ENCODE peak calls at places on chromosomes 5 and 9, in seven cellular contexts. One of them, this sample, is unnamed.

GRCh38 chr9:2180704-2181103 is 165.6 kb downstream of the SMARCA2 start:
- DNase-seq in HCT116: no peak
- DNase-seq in IMR-90: peak
- DNase-seq in H1: no peak
- DNase-seq in GM12878: no peak
- DNase-seq in HepG2: no peak
- DNase-seq in K562: no peak
- DNase-seq in this sample: no peak

GRCh38 chr9:128913048-128913900 is 7.5 kb upstream of the PHYHD1 start:
- DNase-seq in HepG2: no peak
- DNase-seq in IMR-90: no peak
- DNase-seq in HCT116: no peak
- DNase-seq in K562: no peak
- DNase-seq in GM12878: no peak
- DNase-seq in H1: no peak
- DNase-seq in this sample: peak

GRCh38 chr9:81032831-81033230 is 656.5 kb downstream of the TLE1 start:
- DNase-seq in IMR-90: peak
- DNase-seq in H1: no peak
- DNase-seq in K562: no peak
- DNase-seq in HepG2: no peak
- DNase-seq in HCT116: no peak
- DNase-seq in GM12878: no peak
- DNase-seq in this sample: no peak

GRCh38 chr5:175822225-175822624 is 49.2 kb upstream of the CPLX2 start:
- DNase-seq in H1: no peak
- DNase-seq in GM12878: no peak
- DNase-seq in HepG2: no peak
- DNase-seq in HCT116: peak
- DNase-seq in IMR-90: no peak
- DNase-seq in K562: no peak
- DNase-seq in this sample: peak

GRCh38 chr9:6106576-6107339 is 91.3 kb upstream of the RANBP6 start:
- DNase-seq in H1: peak
- DNase-seq in IMR-90: peak
- DNase-seq in GM12878: peak
- DNase-seq in HepG2: peak
- DNase-seq in HCT116: peak
- DNase-seq in K562: peak
- DNase-seq in this sample: peak

GRCh38 chr9:113572076-113572861 is 108.7 kb downstream of the RGS3 start:
- DNase-seq in GM12878: no peak
- DNase-seq in HCT116: no peak
- DNase-seq in H1: no peak
- DNase-seq in HepG2: no peak
- DNase-seq in K562: peak
- DNase-seq in IMR-90: no peak
- DNase-seq in this sample: no peak

GRCh38 chr9:95778957-95779356 is 96.5 kb upstream of the ERCC6L2 start:
- DNase-seq in HCT116: no peak
- DNase-seq in GM12878: no peak
- DNase-seq in IMR-90: peak
- DNase-seq in K562: no peak
- DNase-seq in H1: peak
- DNase-seq in HepG2: no peak
- DNase-seq in this sample: no peak

GRCh38 chr9:86667307-86667706 is 280.0 kb downstream of the GAS1 start:
- DNase-seq in H1: no peak
- DNase-seq in IMR-90: peak
- DNase-seq in HCT116: no peak
- DNase-seq in K562: no peak
- DNase-seq in GM12878: no peak
- DNase-seq in HepG2: no peak
- DNase-seq in this sample: no peak

GRCh38 chr5:74326571-74327338 is 313.8 kb downstream of the ENC1 start:
- DNase-seq in HepG2: peak
- DNase-seq in HCT116: peak
- DNase-seq in GM12878: peak
- DNase-seq in H1: no peak
- DNase-seq in IMR-90: peak
- DNase-seq in K562: peak
- DNase-seq in this sample: peak

GRCh38 chr5:119031905-119032304 is 39.0 kb upstream of the DMXL1 start:
- DNase-seq in HepG2: no peak
- DNase-seq in K562: peak
- DNase-seq in IMR-90: no peak
- DNase-seq in HCT116: peak
- DNase-seq in GM12878: peak
- DNase-seq in H1: no peak
- DNase-seq in this sample: peak

GRCh38 chr9:124110307-124110915 is 98.8 kb downstream of the LHX2 start:
- DNase-seq in GM12878: no peak
- DNase-seq in HepG2: peak
- DNase-seq in HCT116: no peak
- DNase-seq in IMR-90: peak
- DNase-seq in K562: peak
- DNase-seq in H1: peak
- DNase-seq in this sample: peak

GRCh38 chr9:129177791-129178578 is at the start of gene IER5L:
- DNase-seq in HepG2: peak
- DNase-seq in IMR-90: peak
- DNase-seq in K562: peak
- DNase-seq in H1: peak
- DNase-seq in HCT116: peak
- DNase-seq in GM12878: no peak
- DNase-seq in this sample: peak

GRCh38 chr5:1013238-1013947 is 4.8 kb downstream of the NKD2 start:
- DNase-seq in GM12878: no peak
- DNase-seq in HepG2: no peak
- DNase-seq in HCT116: no peak
- DNase-seq in IMR-90: no peak
- DNase-seq in H1: no peak
- DNase-seq in K562: no peak
- DNase-seq in this sample: no peak

GRCh38 chr9:5851445-5851844 is 18.5 kb upstream of the ERMP1 start:
- DNase-seq in HCT116: no peak
- DNase-seq in HepG2: no peak
- DNase-seq in H1: no peak
- DNase-seq in K562: peak
- DNase-seq in IMR-90: peak
- DNase-seq in GM12878: peak
- DNase-seq in this sample: no peak

GRCh38 chr9:119689879-119690278 is 320.6 kb upstream of the BRINP1 start:
- DNase-seq in IMR-90: no peak
- DNase-seq in HCT116: no peak
- DNase-seq in K562: no peak
- DNase-seq in HepG2: no peak
- DNase-seq in GM12878: no peak
- DNase-seq in H1: no peak
- DNase-seq in this sample: no peak

GRCh38 chr5:96335873-96336272 is 97.2 kb downstream of the PCSK1 start:
- DNase-seq in GM12878: no peak
- DNase-seq in HepG2: no peak
- DNase-seq in H1: no peak
- DNase-seq in IMR-90: peak
- DNase-seq in K562: no peak
- DNase-seq in HCT116: no peak
- DNase-seq in this sample: peak

GRCh38 chr9:94913550-94913949 is 187.1 kb downstream of the AOPEP start:
- DNase-seq in IMR-90: no peak
- DNase-seq in K562: no peak
- DNase-seq in GM12878: no peak
- DNase-seq in HCT116: no peak
- DNase-seq in HepG2: peak
- DNase-seq in H1: no peak
- DNase-seq in this sample: no peak

GRCh38 chr9:134841180-134841904 is 39.3 kb upstream of the FCN2 start:
- DNase-seq in HCT116: no peak
- DNase-seq in HepG2: no peak
- DNase-seq in GM12878: no peak
- DNase-seq in H1: no peak
- DNase-seq in K562: no peak
- DNase-seq in IMR-90: no peak
- DNase-seq in this sample: no peak

GRCh38 chr9:121770415-121771273 is 119.2 kb downstream of the DAB2IP start:
- DNase-seq in GM12878: no peak
- DNase-seq in HCT116: no peak
- DNase-seq in H1: no peak
- DNase-seq in HepG2: no peak
- DNase-seq in K562: no peak
- DNase-seq in IMR-90: peak
- DNase-seq in this sample: no peak

GRCh38 chr5:92242170-92242569 is 859.1 kb upstream of the ARRDC3 start:
- DNase-seq in GM12878: no peak
- DNase-seq in K562: no peak
- DNase-seq in HCT116: no peak
- DNase-seq in HepG2: no peak
- DNase-seq in H1: no peak
- DNase-seq in IMR-90: no peak
- DNase-seq in this sample: no peak

GRCh38 chr9:98691890-98692289 is 16.8 kb downstream of the GABBR2 start:
- DNase-seq in IMR-90: no peak
- DNase-seq in GM12878: no peak
- DNase-seq in K562: no peak
- DNase-seq in H1: no peak
- DNase-seq in HepG2: no peak
- DNase-seq in HCT116: no peak
- DNase-seq in this sample: no peak

GRCh38 chr9:33256236-33256635 is 8.3 kb downstream of the BAG1 start:
- DNase-seq in H1: no peak
- DNase-seq in K562: no peak
- DNase-seq in HCT116: no peak
- DNase-seq in HepG2: no peak
- DNase-seq in GM12878: no peak
- DNase-seq in IMR-90: no peak
- DNase-seq in this sample: no peak

GRCh38 chr5:126868961-126869451 is 92.1 kb downstream of the LMNB1 start:
- DNase-seq in GM12878: no peak
- DNase-seq in K562: no peak
- DNase-seq in H1: peak
- DNase-seq in HCT116: no peak
- DNase-seq in HepG2: no peak
- DNase-seq in IMR-90: peak
- DNase-seq in this sample: no peak

DNA sequence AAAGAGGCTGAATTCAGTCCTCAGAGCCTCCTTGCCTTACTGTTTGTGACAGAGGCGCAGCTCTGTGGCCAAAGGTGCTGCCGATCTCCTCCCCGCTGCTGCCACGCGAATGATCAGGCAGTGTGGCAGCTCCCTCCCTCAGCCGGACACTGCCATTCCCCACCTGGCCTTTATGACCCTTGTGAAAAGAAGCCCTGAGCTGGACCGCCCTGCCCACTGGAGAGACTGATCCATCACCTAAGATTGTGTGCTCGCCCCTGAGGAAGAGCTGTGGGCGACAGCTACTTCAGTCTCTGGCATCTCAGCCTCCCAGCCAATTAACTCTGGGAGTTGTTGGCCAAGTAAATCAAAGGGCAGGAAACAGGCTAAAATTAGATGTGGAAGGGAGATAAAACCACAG is 90.9 kb downstream of the CARTPT start:
- DNase-seq in HepG2: no peak
- DNase-seq in GM12878: no peak
- DNase-seq in K562: no peak
- DNase-seq in H1: no peak
- DNase-seq in IMR-90: no peak
- DNase-seq in HCT116: no peak
- DNase-seq in this sample: no peak
- TF ChIP-seq CEBPB in HepG2: no peak
- TF ChIP-seq CEBPB in GM12878: no peak
- TF ChIP-seq CEBPB in K562: no peak
- TF ChIP-seq CEBPB in H1: no peak
- TF ChIP-seq CEBPB in IMR-90: no peak
- TF ChIP-seq CEBPB in HCT116: no peak
- TF ChIP-seq CEBPB in this sample: no peak

DNA sequence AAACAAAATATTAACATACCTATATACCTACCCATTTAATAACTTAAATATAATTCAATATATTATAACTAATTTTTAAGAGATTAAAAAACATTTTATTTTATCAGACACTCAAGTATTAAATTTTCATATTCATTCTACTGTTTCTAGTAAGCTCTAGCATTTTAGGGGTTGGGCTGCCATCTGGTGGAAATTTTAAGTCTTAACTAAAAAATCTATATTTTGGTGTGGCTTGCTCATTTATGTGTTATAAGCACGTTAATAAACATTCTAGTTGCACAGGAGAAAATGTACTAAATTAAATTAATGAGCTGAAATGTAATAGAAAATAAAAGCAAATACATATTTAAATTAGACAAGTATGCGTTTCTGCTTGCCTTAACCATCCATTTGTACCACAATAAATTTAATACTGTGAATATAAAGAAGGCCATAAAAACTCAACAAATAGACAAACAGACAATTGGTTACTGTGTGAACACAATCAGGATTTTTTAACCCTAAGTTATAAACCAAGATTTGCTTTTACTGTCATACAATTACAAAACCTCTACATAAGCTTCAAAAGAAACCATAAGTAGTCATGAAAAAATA is 1728.3 kb upstream of the CDH9 start:
- DNase-seq in H1: no peak
- DNase-seq in HCT116: peak
- DNase-seq in IMR-90: peak
- DNase-seq in GM12878: no peak
- DNase-seq in K562: peak
- DNase-seq in HepG2: peak
- DNase-seq in this sample: peak
- TF ChIP-seq CEBPB in H1: no peak
- TF ChIP-seq CEBPB in HCT116: no peak
- TF ChIP-seq CEBPB in IMR-90: no peak
- TF ChIP-seq CEBPB in GM12878: no peak
- TF ChIP-seq CEBPB in K562: no peak
- TF ChIP-seq CEBPB in HepG2: no peak
- TF ChIP-seq CEBPB in this sample: no peak

GRCh38 chr5:37490411-37490810 is 111.3 kb downstream of the WDR70 start:
- DNase-seq in H1: no peak
- DNase-seq in GM12878: no peak
- DNase-seq in HepG2: no peak
- DNase-seq in IMR-90: no peak
- DNase-seq in K562: no peak
- DNase-seq in HCT116: no peak
- DNase-seq in this sample: no peak
- TF ChIP-seq CEBPB in H1: no peak
- TF ChIP-seq CEBPB in GM12878: no peak
- TF ChIP-seq CEBPB in HepG2: no peak
- TF ChIP-seq CEBPB in IMR-90: no peak
- TF ChIP-seq CEBPB in K562: no peak
- TF ChIP-seq CEBPB in HCT116: no peak
- TF ChIP-seq CEBPB in this sample: no peak

GRCh38 chr9:23822331-23823169 is 3.5 kb downstream of the ELAVL2 start:
- DNase-seq in K562: no peak
- DNase-seq in H1: peak
- DNase-seq in HCT116: no peak
- DNase-seq in HepG2: no peak
- DNase-seq in GM12878: no peak
- DNase-seq in IMR-90: no peak
- DNase-seq in this sample: no peak
- TF ChIP-seq CEBPB in K562: no peak
- TF ChIP-seq CEBPB in H1: no peak
- TF ChIP-seq CEBPB in HCT116: no peak
- TF ChIP-seq CEBPB in HepG2: no peak
- TF ChIP-seq CEBPB in GM12878: no peak
- TF ChIP-seq CEBPB in IMR-90: no peak
- TF ChIP-seq CEBPB in this sample: no peak